ENCODE peak calls at places on chromosomes 12 and 14, in five cellular contexts. Q is Peyer's patch, L is DND-41, O is stomach, A is A673. S is an unnamed sample. For H3K9me3 and H3K36me3, the result is how much of the 10 kb centered on the place peaks cover.

GRCh38 chr14:54299393-54300363 is 97.1 kb upstream of the CDKN3 start:
- DNase-seq in L (no peak), Q (no peak), A (no peak), O (no peak), S (no peak)

GRCh38 chr14:32408018-32408417 is 78.9 kb downstream of the AKAP6 start:
- DNase-seq in Q (no peak), L (no peak), O (peak), A (peak), S (peak)

GRCh38 chr14:63725786-63726185 is 2.1 kb downstream of the SGPP1 start:
- DNase-seq in A (no peak), Q (no peak), O (no peak), L (no peak), S (no peak)

GRCh38 chr12:8823565-8824300 is 1.3 kb downstream of the A2ML1 start:
- DNase-seq in A (peak), Q (no peak), L (peak), O (no peak), S (no peak)

GRCh38 chr12:117875652-117876491 is 92.9 kb downstream of the KSR2 start:
- DNase-seq in Q (no peak), O (no peak), L (peak), A (peak), S (no peak)

GRCh38 chr12:3557791-3558190 is 66.8 kb downstream of the PRMT8 start:
- DNase-seq in A (no peak), L (no peak), O (no peak), Q (no peak), S (no peak)

GRCh38 chr12:6548556-6549378 is 7.1 kb downstream of the IFFO1 start:
- DNase-seq in L (no peak), A (no peak), Q (no peak), O (no peak), S (peak)

GRCh38 chr14:54209501-54210231 is 187.1 kb upstream of the CDKN3 start:
- DNase-seq in A (no peak), Q (no peak), L (no peak), O (no peak), S (no peak)

GRCh38 chr12:55843431-55843830 is 695 bp upstream of the MMP19 start:
- DNase-seq in Q (no peak), L (no peak), O (no peak), A (no peak), S (no peak)

GRCh38 chr14:57182760-57183503 is 85.8 kb downstream of the EXOC5 start:
- DNase-seq in O (no peak), L (no peak), A (peak), Q (no peak), S (no peak)

GRCh38 chr14:94342334-94342934 is 19.3 kb upstream of the SERPINA6 start:
- DNase-seq in L (no peak), A (peak), Q (peak), O (peak), S (peak)

GRCh38 chr12:116982721-116983502 is 72.2 kb downstream of the FBXW8 start:
- DNase-seq in L (no peak), Q (no peak), A (no peak), O (no peak), S (no peak)

GRCh38 chr14:96863327-96863985 is 66.3 kb downstream of the VRK1 start:
- DNase-seq in L (no peak), O (no peak), Q (no peak), A (peak), S (no peak)

GRCh38 chr12:57834086-57834876 is 12.2 kb downstream of the CTDSP2 start:
- DNase-seq in A (no peak), O (no peak), L (no peak), Q (no peak), S (no peak)

GRCh38 chr12:19440019-19440858 is 947 bp downstream of the AEBP2 start:
- DNase-seq in A (peak), O (peak), Q (peak), L (peak), S (peak)

GRCh38 chr14:38868415-38869290 is 234.4 kb downstream of the SEC23A start:
- DNase-seq in Q (no peak), A (no peak), L (no peak), O (no peak), S (no peak)

GRCh38 chr12:64293654-64294364 is 71.7 kb upstream of the KICS2 start:
- DNase-seq in Q (no peak), L (no peak), A (no peak), O (no peak), S (no peak)

GRCh38 chr12:26833692-26834168 is 736 bp upstream of the ITPR2 start:
- DNase-seq in O (peak), L (peak), Q (peak), A (no peak), S (peak)

GRCh38 chr12:88237954-88238353 is 95.8 kb downstream of the TMTC3 start:
- DNase-seq in A (no peak), Q (no peak), L (no peak), O (no peak), S (no peak)

GRCh38 chr12:66823857-66824570 is 145.1 kb upstream of the GRIP1 start:
- DNase-seq in A (peak), Q (no peak), L (no peak), O (no peak), S (no peak)

GRCh38 chr12:111035578-111036301 is 115.4 kb upstream of the MYL2 start:
- DNase-seq in O (no peak), L (no peak), A (peak), Q (no peak), S (no peak)

GRCh38 chr12:53324113-53324778 is 2.8 kb upstream of the AAAS start:
- DNase-seq in Q (no peak), O (peak), A (peak), L (peak), S (no peak)

GRCh38 chr14:68791078-68791983 is 1.5 kb downstream of the ZFP36L1 start:
- DNase-seq in Q (no peak), O (peak), L (no peak), A (peak), S (no peak)

GRCh38 chr12:47868041-47868440 is 36.8 kb downstream of the VDR start:
- DNase-seq in A (no peak), O (no peak), Q (no peak), L (no peak), S (no peak)

GRCh38 chr12:65667932-65668331 is 156.4 kb upstream of the HMGA2 start:
- DNase-seq in Q (no peak), L (no peak), O (no peak), A (no peak), S (no peak)

GRCh38 chr12:103647267-103647666 is 60.2 kb downstream of the STAB2 start:
- DNase-seq in L (no peak), O (no peak), Q (no peak), A (no peak), S (no peak)

GRCh38 chr12:65022960-65023359 is 98.1 kb downstream of the WIF1 start:
- DNase-seq in A (no peak), O (no peak), L (no peak), Q (no peak), S (no peak)

GRCh38 chr14:80906336-80906735 is 35.2 kb downstream of the CEP128 start:
- DNase-seq in O (no peak), Q (no peak), L (no peak), A (no peak), S (no peak)

GRCh38 chr14:100076630-100077029 is 11.4 kb downstream of the EVL start:
- DNase-seq in L (peak), Q (no peak), A (no peak), O (no peak), S (no peak)

DNA sequence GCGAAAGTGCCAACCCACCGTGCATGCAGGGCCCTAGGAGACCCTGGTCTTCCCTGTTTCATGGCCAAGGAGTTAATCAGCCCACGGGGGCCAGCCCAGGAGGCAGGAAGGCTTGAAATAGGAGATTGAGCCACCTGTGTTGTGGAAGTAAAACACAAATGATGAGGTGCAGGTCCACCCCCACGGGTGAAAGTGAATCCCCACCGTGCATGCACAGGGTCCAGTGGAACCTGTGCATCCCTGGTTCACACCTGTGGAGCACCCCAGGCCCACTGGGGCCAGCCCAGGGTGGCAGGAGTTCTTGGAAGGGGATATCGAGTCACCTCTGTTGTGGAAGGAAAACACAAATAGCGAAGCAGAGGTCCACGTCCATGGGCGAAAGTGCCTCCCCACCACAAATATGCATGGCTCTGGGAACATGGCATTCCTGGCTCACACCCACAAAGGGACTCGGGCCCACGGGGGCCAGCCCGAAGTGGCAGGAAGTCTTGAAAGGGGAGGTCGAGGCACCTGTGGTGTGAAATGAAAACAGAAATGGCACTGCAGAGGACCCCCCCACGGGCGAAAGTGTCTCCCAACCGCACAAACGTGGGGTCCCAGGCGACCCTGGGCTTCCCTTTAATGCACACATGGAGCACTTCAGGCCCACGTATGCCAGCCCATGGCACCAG is 381.5 kb downstream of the ALG10 start:
- DNase-seq in O (peak), A (no peak), L (no peak), Q (peak), S (peak)
- H3K9me3 ChIP-seq in O (half or more), A (under half), L (half or more), Q (under half), S (under half)

GRCh38 chr12:75910452-75910722 is 121.2 kb downstream of the PHLDA1 start:
- DNase-seq in O (no peak), A (no peak), L (no peak), Q (no peak), S (no peak)

GRCh38 chr12:75917704-75918103 is 113.9 kb downstream of the PHLDA1 start:
- DNase-seq in Q (no peak), A (no peak), L (no peak), O (no peak), S (no peak)

GRCh38 chr12:75909714-75910451 is 121.7 kb downstream of the PHLDA1 start:
- DNase-seq in Q (no peak), L (no peak), A (no peak), O (no peak), S (no peak)

GRCh38 chr12:75917083-75917482 is 114.5 kb downstream of the PHLDA1 start:
- DNase-seq in Q (no peak), L (no peak), A (no peak), O (no peak), S (no peak)

GRCh38 chr12:75913502-75914110 is 118.0 kb downstream of the PHLDA1 start:
- DNase-seq in A (no peak), L (no peak), O (no peak), Q (no peak), S (no peak)
- H3K27ac ChIP-seq in A (no peak), L (no peak), O (peak), Q (no peak), S (no peak)

DNA sequence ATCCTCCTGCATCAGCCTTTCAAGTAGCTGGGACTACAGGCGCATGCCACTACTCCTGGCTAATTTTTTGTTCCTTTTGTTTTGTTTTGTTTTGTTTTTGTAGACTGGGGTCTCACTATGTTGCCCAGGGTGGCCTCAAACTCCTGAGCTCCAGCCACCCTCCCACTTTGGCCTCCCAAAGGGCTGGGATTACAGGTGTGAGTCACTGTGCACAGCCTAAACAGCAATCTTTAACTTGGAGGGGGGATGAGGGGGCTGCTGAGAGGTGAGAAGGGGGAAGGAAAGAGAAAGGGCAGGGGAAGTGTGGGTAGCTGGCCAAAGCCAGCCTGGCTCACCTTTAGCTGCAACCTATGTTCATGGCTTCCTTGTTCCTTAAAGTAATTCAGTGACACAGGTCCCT is 77.4 kb downstream of the KDM2B start:
- DNase-seq in O (no peak), L (no peak), A (no peak), Q (no peak), S (no peak)
- H3K36me3 ChIP-seq in O (half or more), L (under half), A (under half), Q (under half), S (under half)

GRCh38 chr12:132341318-132342050 is 12.1 kb upstream of the GALNT9 start:
- DNase-seq in Q (no peak), O (no peak), A (no peak), L (no peak), S (no peak)
- H3K9me3 ChIP-seq in Q (under half), O (under half), A (under half), L (under half), S (under half)

GRCh38 chr12:124616394-124617343 is 49.3 kb upstream of the NCOR2 start:
- DNase-seq in O (no peak), Q (no peak), A (no peak), L (no peak), S (no peak)
- H3K27ac ChIP-seq in O (no peak), Q (no peak), A (no peak), L (no peak), S (no peak)

DNA sequence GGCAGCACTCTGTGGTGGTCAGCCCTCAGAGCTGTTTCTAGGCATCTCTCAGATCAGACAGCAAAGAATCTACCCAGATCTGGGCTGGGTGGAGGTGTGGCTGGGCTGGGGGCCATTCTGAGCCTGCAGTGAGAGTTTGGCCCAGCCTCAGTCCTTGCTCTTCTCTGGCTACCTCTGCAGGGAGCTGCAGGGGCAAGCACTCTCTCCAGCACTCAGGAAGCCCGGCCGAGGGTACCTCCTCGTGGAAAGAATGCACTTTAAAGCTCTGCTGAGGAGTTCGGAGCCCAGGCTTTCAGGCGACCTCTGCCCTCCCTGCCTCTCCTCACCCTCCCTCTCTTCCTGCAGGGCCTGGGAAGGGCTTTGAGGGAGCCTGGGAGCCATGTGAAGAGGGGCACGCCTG is 31.2 kb downstream of the IL31 start:
- DNase-seq in L (no peak), Q (no peak), O (no peak), A (no peak), S (no peak)
- H3K36me3 ChIP-seq in L (under half), Q (under half), O (half or more), A (under half), S (under half)

GRCh38 chr12:34350092-34351041 is 328.1 kb downstream of the ALG10 start:
- DNase-seq in L (no peak), O (no peak), Q (no peak), A (no peak), S (no peak)
- H3K9me3 ChIP-seq in L (half or more), O (half or more), Q (under half), A (under half), S (under half)

GRCh38 chr14:79693935-79694334 is 517.4 kb downstream of the DIO2 start:
- DNase-seq in L (no peak), A (no peak), O (no peak), Q (no peak), S (no peak)
- H3K27ac ChIP-seq in L (no peak), A (no peak), O (no peak), Q (no peak), S (no peak)

S was measured in left lung.